ENCODE peak calls at places on chromosomes 5 and 9, in eight cellular contexts. D is ecto neural progenitor cell, Q is breast epithelium, N is WTC11, Z is transverse colon, B is amygdala, V is GM19239, L is T1000. A is an unnamed sample.

GRCh38 chr5:170572453-170572852 is 68.6 kb downstream of the KCNIP1 start:
- DNase-seq in B (no peak), V (no peak), N (no peak), Z (no peak), Q (no peak), L (no peak), D (no peak), A (no peak)

GRCh38 chr9:132590037-132590317 is 7.6 kb downstream of the BARHL1 start:
- DNase-seq in N (no peak), Z (no peak), L (no peak), B (no peak), D (no peak), Q (no peak), V (no peak), A (no peak)

GRCh38 chr5:73280821-73281746 is 108.1 kb downstream of the TMEM174 start:
- DNase-seq in Q (no peak), Z (no peak), D (no peak), B (no peak), V (no peak), N (no peak), L (peak; percentile 30), A (no peak)

GRCh38 chr5:90889325-90889600 is 330.7 kb downstream of the ADGRV1 start:
- DNase-seq in B (no peak), Z (no peak), N (no peak), L (no peak), Q (no peak), D (no peak), V (no peak), A (no peak)

GRCh38 chr9:117073539-117074336 is 341.1 kb downstream of the ASTN2 start:
- DNase-seq in L (peak; percentile 9), V (no peak), Q (no peak), N (peak; percentile 80), Z (no peak), D (peak; percentile 68), B (no peak), A (no peak)

GRCh38 chr5:111280282-111280901 is 56.2 kb downstream of the CAMK4 start:
- DNase-seq in D (no peak), L (no peak), N (no peak), Z (no peak), Q (no peak), V (no peak), B (no peak), A (no peak)

GRCh38 chr5:150155258-150156032 is at the start of gene PDGFRB:
- DNase-seq in B (peak; percentile 19), N (peak; percentile 67), Z (peak; percentile 82), D (peak; percentile 84), L (peak; percentile 54), Q (peak; percentile 66), V (peak; percentile 39), A (peak; percentile 18)

GRCh38 chr5:108560581-108560980 is 178.7 kb upstream of the FBXL17 start:
- DNase-seq in V (no peak), L (peak; percentile 14), D (no peak), N (no peak), B (no peak), Q (no peak), Z (no peak), A (no peak)

GRCh38 chr9:126203313-126203712 is 123.3 kb upstream of the MVB12B start:
- DNase-seq in V (no peak), D (no peak), Z (no peak), L (no peak), B (no peak), Q (no peak), N (no peak), A (no peak)

GRCh38 chr5:112228672-112229071 is 190.4 kb downstream of the EPB41L4A start:
- DNase-seq in B (no peak), N (peak; percentile 23), V (no peak), D (no peak), Q (peak; percentile 84), Z (peak; percentile 88), L (no peak), A (no peak)

GRCh38 chr5:157388148-157388547 is 71.9 kb upstream of the NIPAL4 start:
- DNase-seq in Q (no peak), D (no peak), B (no peak), V (no peak), N (no peak), Z (no peak), L (no peak), A (no peak)

GRCh38 chr5:140632366-140633080 is 452 bp downstream of the CD14 start:
- DNase-seq in N (no peak), L (peak; percentile 38), D (no peak), Q (no peak), V (peak; percentile 17), Z (peak; percentile 63), B (no peak), A (peak; percentile 29)

GRCh38 chr5:5373351-5374033 is 49.0 kb upstream of the ICE1 start:
- DNase-seq in N (no peak), Q (no peak), V (no peak), L (no peak), B (no peak), Z (no peak), D (no peak), A (no peak)

GRCh38 chr5:108529381-108529780 is 147.5 kb upstream of the FBXL17 start:
- DNase-seq in N (no peak), L (no peak), Z (no peak), B (no peak), Q (no peak), D (no peak), V (no peak), A (no peak)

GRCh38 chr5:107361945-107362344 is 308.8 kb downstream of the EFNA5 start:
- DNase-seq in N (no peak), Z (no peak), V (no peak), L (no peak), Q (no peak), B (no peak), D (no peak), A (no peak)

GRCh38 chr9:8486095-8486494 is 686.5 kb upstream of the DMAC1 start:
- DNase-seq in L (no peak), Z (peak; percentile 27), B (no peak), D (peak; percentile 50), Q (no peak), N (peak; percentile 56), V (no peak), A (no peak)

GRCh38 chr5:68771747-68772146 is 322.1 kb upstream of the SLC30A5 start:
- DNase-seq in D (no peak), Q (no peak), B (no peak), L (no peak), V (no peak), N (no peak), Z (no peak), A (no peak)

GRCh38 chr9:113992994-113993393 is 85.1 kb downstream of the AMBP start:
- DNase-seq in V (no peak), D (no peak), Q (peak; percentile 22), Z (no peak), B (no peak), N (no peak), L (no peak), A (no peak)

GRCh38 chr5:128174951-128175350 is 91.4 kb downstream of the SLC12A2 start:
- DNase-seq in V (no peak), B (no peak), Z (no peak), Q (no peak), L (no peak), D (no peak), N (no peak), A (no peak)

GRCh38 chr9:136209786-136210185 is 4.9 kb upstream of the LHX3 start:
- DNase-seq in V (no peak), Q (no peak), N (no peak), L (no peak), D (no peak), B (no peak), Z (no peak), A (no peak)

GRCh38 chr5:120415985-120416384 is 48.1 kb upstream of the PRR16 start:
- DNase-seq in V (no peak), N (no peak), D (no peak), L (no peak), Z (no peak), Q (no peak), B (no peak), A (no peak)

GRCh38 chr9:135605238-135605781 is 34.0 kb downstream of the GLT6D1 start:
- DNase-seq in L (no peak), Q (no peak), D (peak; percentile 41), B (no peak), Z (no peak), V (no peak), N (no peak), A (no peak)

GRCh38 chr9:22457448-22457847 is 10.8 kb downstream of the DMRTA1 start:
- DNase-seq in B (no peak), N (peak; percentile 24), L (no peak), Q (no peak), Z (no peak), D (no peak), V (no peak), A (no peak)

GRCh38 chr5:174176511-174176910 is 131.0 kb downstream of the NSG2 start:
- DNase-seq in L (no peak), D (peak; percentile 21), N (no peak), B (no peak), Q (no peak), Z (no peak), V (no peak), A (no peak)

GRCh38 chr5:151675956-151676712 is 10.6 kb downstream of the SPARC start:
- DNase-seq in D (no peak), L (no peak), Z (no peak), V (no peak), Q (no peak), N (no peak), B (no peak), A (no peak)

GRCh38 chr9:114388764-114389375 is 1.1 kb upstream of the AKNA start:
- DNase-seq in Z (no peak), N (no peak), B (no peak), Q (no peak), V (no peak), L (no peak), D (no peak), A (no peak)